ENCODE peak calls at places on chromosomes 1 and 21, in nine cellular contexts. W is PC-9; Q is esophagus muscularis mucosa; M is tibial artery; K is A549; J is hepatocyte; E is Peyer's patch; P is CD8-positive, alpha-beta T cell; L is sigmoid colon. Z is an unnamed sample. For H3K9me3, the result is how much of the 10 kb centered on the place peaks cover.

GRCh38 chr21:25788677-25789076 is 53.9 kb downstream of the GABPA start:
- DNase-seq in W (no peak), Q (peak), M (no peak), K (no peak), J (no peak), E (no peak), P (no peak), L (no peak), Z (no peak)

GRCh38 chr1:27556781-27557595 is 47.0 kb downstream of the AHDC1 start:
- DNase-seq in W (peak), Q (peak), M (peak), K (peak), J (peak), E (peak), P (peak), L (peak), Z (peak)

GRCh38 chr1:194078765-194079164 is 892.4 kb upstream of the B3GALT2 start:
- DNase-seq in W (no peak), Q (no peak), M (no peak), K (no peak), J (no peak), E (no peak), P (no peak), L (no peak), Z (no peak)

GRCh38 chr1:9996624-9997582 is at the start of gene RBP7:
- DNase-seq in W (peak), Q (no peak), M (peak), K (peak), J (peak), E (no peak), P (peak), L (no peak), Z (no peak)

GRCh38 chr1:204409878-204410763 is 1.5 kb downstream of the PPP1R15B start:
- DNase-seq in W (no peak), Q (peak), M (no peak), K (no peak), J (no peak), E (no peak), P (no peak), L (no peak), Z (no peak)

GRCh38 chr1:111778541-111779051 is 22.9 kb downstream of the DDX20 start:
- DNase-seq in W (no peak), Q (no peak), M (no peak), K (no peak), J (no peak), E (no peak), P (no peak), L (no peak), Z (no peak)

GRCh38 chr21:33019885-33020557 is 5.7 kb upstream of the OLIG2 start:
- DNase-seq in W (no peak), Q (no peak), M (no peak), K (no peak), J (no peak), E (no peak), P (no peak), L (no peak), Z (no peak)

GRCh38 chr1:110017792-110018191 is 16.6 kb upstream of the STRIP1 start:
- DNase-seq in W (no peak), Q (no peak), M (no peak), K (no peak), J (no peak), E (no peak), P (no peak), L (no peak), Z (no peak)

GRCh38 chr21:37564341-37564923 is 197.9 kb downstream of the DYRK1A start:
- DNase-seq in W (peak), Q (peak), M (peak), K (peak), J (peak), E (peak), P (peak), L (peak), Z (no peak)

GRCh38 chr21:37566790-37567725 is 200.5 kb downstream of the DYRK1A start:
- DNase-seq in W (no peak), Q (peak), M (no peak), K (no peak), J (no peak), E (no peak), P (no peak), L (no peak), Z (no peak)

GRCh38 chr21:37564924-37565529 is 198.5 kb downstream of the DYRK1A start:
- DNase-seq in W (no peak), Q (peak), M (no peak), K (no peak), J (peak), E (no peak), P (no peak), L (no peak), Z (no peak)

GRCh38 chr21:37563641-37564340 is 197.2 kb downstream of the DYRK1A start:
- DNase-seq in W (peak), Q (peak), M (peak), K (peak), J (no peak), E (peak), P (peak), L (peak), Z (no peak)

GRCh38 chr21:37565530-37566223 is 199.1 kb downstream of the DYRK1A start:
- DNase-seq in W (peak), Q (peak), M (no peak), K (no peak), J (peak), E (no peak), P (no peak), L (no peak), Z (no peak)
- H3K4me3 ChIP-seq in W (peak), Q (no peak), M (peak), K (peak), J (no peak), E (no peak), P (no peak), L (no peak), Z (no peak)

GRCh38 chr1:4307911-4308545 is 346.4 kb upstream of the AJAP1 start:
- DNase-seq in W (no peak), Q (no peak), M (no peak), K (no peak), J (no peak), E (no peak), P (no peak), L (no peak), Z (no peak)
- H3K9me3 ChIP-seq in W (under half), Q (under half), M (under half), K (under half), J (under half), E (under half), P (under half), L (under half), Z (under half)

GRCh38 chr1:35509558-35509957 is 47.6 kb downstream of the KIAA0319L start:
- DNase-seq in W (no peak), Q (no peak), M (no peak), K (no peak), J (no peak), E (no peak), P (no peak), L (no peak), Z (no peak)

GRCh38 chr1:35505911-35506798 is 51.0 kb downstream of the KIAA0319L start:
- DNase-seq in W (peak), Q (no peak), M (no peak), K (no peak), J (no peak), E (peak), P (peak), L (no peak), Z (no peak)

GRCh38 chr1:35507947-35508346 is 49.3 kb downstream of the KIAA0319L start:
- DNase-seq in W (no peak), Q (no peak), M (no peak), K (no peak), J (no peak), E (no peak), P (no peak), L (no peak), Z (no peak)

GRCh38 chr1:35511305-35511704 is 45.9 kb downstream of the KIAA0319L start:
- DNase-seq in W (no peak), Q (no peak), M (no peak), K (no peak), J (no peak), E (no peak), P (no peak), L (no peak), Z (no peak)

DNA sequence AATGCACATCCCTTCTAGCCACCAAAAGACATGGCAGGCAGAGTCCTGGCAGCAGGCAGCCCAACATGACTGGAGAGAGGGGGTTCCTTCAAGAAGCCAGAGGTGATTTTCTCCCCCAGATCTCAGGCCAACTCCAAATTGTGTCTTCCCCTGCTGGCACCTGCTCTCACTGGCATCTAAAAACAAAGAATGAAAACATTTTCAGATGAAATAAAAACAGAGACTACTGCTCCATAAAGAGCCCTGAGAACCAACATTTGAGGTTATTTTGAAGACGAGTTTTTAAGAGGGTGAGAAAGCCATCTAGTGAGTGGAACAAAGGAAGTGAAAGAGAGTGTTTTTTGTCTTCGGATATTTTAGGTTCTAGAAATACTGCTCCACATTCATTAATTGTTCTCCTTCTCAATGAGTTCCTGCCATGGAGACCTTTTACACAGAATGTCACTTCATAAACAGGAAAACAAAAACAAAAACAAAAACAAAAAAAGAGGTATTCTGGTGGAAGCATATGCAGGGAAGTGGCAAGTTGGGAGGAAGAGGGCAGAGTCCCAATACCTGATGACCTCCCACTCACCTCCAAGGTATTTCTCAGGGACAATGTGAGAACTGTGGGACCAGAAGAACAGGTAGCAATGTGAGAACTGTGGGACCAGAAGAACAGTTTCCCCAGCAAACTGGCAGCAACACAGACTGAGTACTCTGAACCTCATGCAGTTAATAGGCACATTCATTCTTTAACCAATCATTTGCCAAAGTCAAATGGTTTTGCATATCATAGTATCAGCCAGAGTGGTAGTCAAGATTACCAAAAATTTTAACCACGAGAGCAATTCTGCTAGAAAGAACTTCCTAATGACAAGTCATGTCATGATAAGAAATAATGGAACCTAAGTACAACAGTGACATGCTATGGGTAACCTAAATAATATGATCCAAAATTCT is 50.0 kb downstream of the KIAA0319L start:
- DNase-seq in W (peak), Q (no peak), M (no peak), K (no peak), J (no peak), E (no peak), P (peak), L (no peak), Z (no peak)
- H3K4me3 ChIP-seq in W (no peak), Q (no peak), M (no peak), K (no peak), J (no peak), E (no peak), P (no peak), L (no peak), Z (no peak)

DNA sequence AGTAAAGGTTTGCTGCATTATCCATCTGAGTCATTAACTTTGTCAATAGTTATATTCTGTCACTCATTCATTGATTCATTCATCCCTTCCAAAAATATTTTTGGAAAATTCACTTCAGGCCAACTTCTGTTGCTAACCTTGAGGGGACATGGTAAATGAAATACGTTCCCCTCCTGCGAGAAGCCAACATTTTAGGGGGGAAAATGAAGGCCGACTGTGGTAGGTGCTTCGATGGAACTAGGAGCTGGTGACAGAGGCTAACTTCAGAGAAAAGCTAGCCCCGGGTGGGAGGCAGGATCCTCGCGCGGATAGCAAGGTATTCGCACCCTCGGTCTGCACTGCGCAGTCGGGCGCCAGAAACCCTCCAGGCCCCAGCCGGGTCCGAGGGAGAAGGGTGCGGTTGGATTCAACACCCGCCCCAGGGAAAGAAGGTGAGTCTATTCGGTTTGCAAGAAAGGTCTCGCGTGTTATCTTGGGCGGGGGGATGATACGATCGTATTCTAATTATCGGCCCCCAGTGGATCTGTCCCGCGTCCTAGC is 646 bp upstream of the RRP15 start:
- DNase-seq in W (no peak), Q (no peak), M (no peak), K (no peak), J (no peak), E (no peak), P (no peak), L (no peak), Z (no peak)
- H3K9me3 ChIP-seq in W (under half), Q (under half), M (under half), K (under half), J (under half), E (under half), P (under half), L (under half), Z (under half)

GRCh38 chr1:26278303-26278702 is 1.6 kb upstream of the SH3BGRL3 start:
- DNase-seq in W (peak), Q (no peak), M (peak), K (no peak), J (peak), E (no peak), P (no peak), L (no peak), Z (no peak)
- H3K4me3 ChIP-seq in W (no peak), Q (no peak), M (no peak), K (no peak), J (no peak), E (no peak), P (no peak), L (no peak), Z (no peak)

DNA sequence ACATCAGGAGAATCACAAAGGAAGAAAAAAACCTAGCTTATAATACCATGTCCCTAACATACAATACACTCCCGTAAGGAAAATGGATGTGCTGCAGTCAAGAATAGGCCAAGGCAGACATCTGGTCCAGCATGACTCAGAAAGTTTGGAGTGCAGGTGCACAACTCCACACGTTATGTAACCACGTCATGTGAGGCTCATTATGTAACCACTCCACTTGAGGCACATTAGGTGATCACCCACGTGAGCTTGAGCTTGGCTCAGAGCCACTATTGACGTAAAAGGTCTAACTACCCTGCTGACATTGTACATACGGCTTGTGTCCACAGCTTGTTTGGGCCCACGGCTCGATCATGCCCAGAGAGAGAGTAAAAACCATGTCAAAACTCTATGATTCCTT is 99.8 kb upstream of the C1orf21 start:
- DNase-seq in W (no peak), Q (no peak), M (no peak), K (no peak), J (no peak), E (no peak), P (no peak), L (peak), Z (no peak)
- H3K9me3 ChIP-seq in W (under half), Q (under half), M (under half), K (under half), J (under half), E (under half), P (under half), L (under half), Z (under half)

GRCh38 chr1:50427086-50427817 is 4.0 kb upstream of the DMRTA2 start:
- DNase-seq in W (no peak), Q (no peak), M (no peak), K (no peak), J (no peak), E (no peak), P (no peak), L (no peak), Z (no peak)

GRCh38 chr1:50426108-50426700 is 3.0 kb upstream of the DMRTA2 start:
- DNase-seq in W (no peak), Q (peak), M (no peak), K (no peak), J (no peak), E (no peak), P (no peak), L (no peak), Z (no peak)

GRCh38 chr1:50426702-50427085 is 3.5 kb upstream of the DMRTA2 start:
- DNase-seq in W (no peak), Q (peak), M (no peak), K (no peak), J (no peak), E (no peak), P (no peak), L (no peak), Z (no peak)

GRCh38 chr1:50427818-50428779 is 4.9 kb upstream of the DMRTA2 start:
- DNase-seq in W (no peak), Q (no peak), M (no peak), K (no peak), J (no peak), E (no peak), P (no peak), L (no peak), Z (no peak)

GRCh38 chr1:50430010-50430405 is 6.8 kb upstream of the DMRTA2 start:
- DNase-seq in W (no peak), Q (no peak), M (no peak), K (no peak), J (no peak), E (no peak), P (no peak), L (no peak), Z (no peak)
- H3K4me3 ChIP-seq in W (no peak), Q (no peak), M (no peak), K (no peak), J (no peak), E (no peak), P (no peak), L (no peak), Z (no peak)

Z was measured in NT2/D1.